ENCODE peak calls at places on chromosomes 5 and 9, in seven cellular contexts. K is EL; U is Calu3; V is CD8-positive, alpha-beta memory T cell; Z is CD8-positive, alpha-beta T cell; E is T1000; B is tibial nerve. F is an unnamed sample.

GRCh38 chr5:2022436-2022835 is 139.7 kb upstream of the IRX4 start:
- DNase-seq in V (no peak), E (no peak), B (no peak), Z (no peak), U (no peak), K (no peak), F (no peak)

GRCh38 chr9:132584616-132585560 is 2.5 kb downstream of the BARHL1 start:
- DNase-seq in E (no peak), Z (no peak), B (no peak), V (no peak), U (no peak), K (peak), F (no peak)

GRCh38 chr9:15696979-15697378 is 144.1 kb downstream of the CCDC171 start:
- DNase-seq in K (peak), E (no peak), B (no peak), V (no peak), U (no peak), Z (no peak), F (no peak)

GRCh38 chr9:18122156-18122555 is 351.8 kb upstream of the ADAMTSL1 start:
- DNase-seq in K (peak), E (no peak), V (no peak), U (no peak), B (no peak), Z (no peak), F (no peak)

GRCh38 chr5:42855386-42855785 is 43.7 kb upstream of the SELENOP start:
- DNase-seq in V (no peak), E (no peak), U (no peak), Z (no peak), K (no peak), B (no peak), F (no peak)

GRCh38 chr9:95528908-95529502 is 12.2 kb upstream of the PTCH1 start:
- DNase-seq in Z (no peak), E (no peak), V (no peak), U (no peak), K (no peak), B (no peak), F (no peak)

GRCh38 chr5:55982957-55983381 is 11.8 kb downstream of the IL6ST start:
- DNase-seq in K (no peak), U (no peak), B (no peak), V (peak), Z (no peak), E (no peak), F (no peak)

GRCh38 chr5:80780024-80780423 is 125.2 kb upstream of the DHFR start:
- DNase-seq in E (no peak), Z (no peak), V (no peak), U (no peak), B (no peak), K (no peak), F (no peak)

GRCh38 chr5:130529716-130530485 is 625.6 kb downstream of the CHSY3 start:
- DNase-seq in U (peak), Z (no peak), E (no peak), K (no peak), V (no peak), B (no peak), F (no peak)

GRCh38 chr5:143261748-143262392 is 141.6 kb downstream of the NR3C1 start:
- DNase-seq in U (no peak), E (no peak), K (peak), Z (no peak), V (no peak), B (no peak), F (no peak)

GRCh38 chr5:151063136-151063544 is 17.7 kb downstream of the TNIP1 start:
- DNase-seq in E (peak), U (no peak), B (peak), K (peak), Z (no peak), V (no peak), F (no peak)

GRCh38 chr5:98498028-98498427 is 275.4 kb upstream of the RGMB start:
- DNase-seq in K (no peak), V (no peak), Z (no peak), U (no peak), B (no peak), E (no peak), F (no peak)

GRCh38 chr9:99040911-99041582 is 63.9 kb upstream of the TGFBR1 start:
- DNase-seq in E (peak), U (no peak), Z (no peak), K (peak), B (no peak), V (no peak), F (no peak)

GRCh38 chr5:41869150-41869738 is 981 bp downstream of the OXCT1 start:
- DNase-seq in U (no peak), Z (no peak), E (no peak), V (no peak), K (peak), B (peak), F (no peak)

GRCh38 chr9:103661663-103662062 is 432.4 kb upstream of the SMC2 start:
- DNase-seq in U (no peak), E (no peak), Z (no peak), B (no peak), V (no peak), K (no peak), F (no peak)

GRCh38 chr9:124880501-124880900 is 18.6 kb downstream of the ARPC5L start:
- DNase-seq in V (no peak), U (no peak), B (no peak), E (no peak), K (no peak), Z (no peak), F (no peak)

GRCh38 chr9:126989847-126990821 is 75.6 kb downstream of the RALGPS1 start:
- DNase-seq in Z (no peak), B (peak), V (no peak), K (no peak), U (no peak), E (no peak), F (no peak)

GRCh38 chr5:7576023-7576715 is 180.2 kb downstream of the ADCY2 start:
- DNase-seq in B (no peak), V (no peak), U (no peak), K (no peak), E (no peak), Z (no peak), F (no peak)

GRCh38 chr5:21817668-21818419 is 1035.3 kb downstream of the CDH12 start:
- DNase-seq in E (no peak), K (no peak), B (no peak), V (no peak), U (no peak), Z (no peak), F (no peak)

GRCh38 chr9:136321561-136321960 is 5.8 kb upstream of the GPSM1 start:
- DNase-seq in K (no peak), V (no peak), E (no peak), Z (no peak), U (no peak), B (no peak), F (no peak)

GRCh38 chr9:137658778-137659177 is 40.0 kb downstream of the EHMT1 start:
- DNase-seq in B (no peak), Z (no peak), U (no peak), K (no peak), V (no peak), E (no peak), F (no peak)

GRCh38 chr9:121721770-121722169 is 70.3 kb downstream of the DAB2IP start:
- DNase-seq in B (no peak), V (no peak), U (no peak), K (no peak), Z (no peak), E (no peak), F (no peak)

GRCh38 chr9:131025953-131026858 is 17.2 kb downstream of the LAMC3 start:
- DNase-seq in U (no peak), B (no peak), K (no peak), E (no peak), V (no peak), Z (no peak), F (no peak)

GRCh38 chr9:106704056-106704625 is 158.8 kb upstream of the ZNF462 start:
- DNase-seq in U (no peak), K (no peak), E (no peak), B (no peak), V (no peak), Z (no peak), F (no peak)

GRCh38 chr9:87119328-87119881 is 172.1 kb upstream of the GAS1 start:
- DNase-seq in U (no peak), E (peak), V (no peak), K (peak), Z (no peak), B (no peak), F (no peak)

GRCh38 chr5:14663734-14664269 is 716 bp upstream of the OTULIN start:
- DNase-seq in K (peak), E (no peak), B (peak), Z (no peak), V (no peak), U (no peak), F (no peak)

GRCh38 chr5:6737043-6737941 is 24.1 kb downstream of the TENT4A start:
- DNase-seq in V (no peak), E (no peak), Z (no peak), B (no peak), K (no peak), U (no peak), F (no peak)

GRCh38 chr5:159435855-159436254 is 105.6 kb upstream of the IL12B start:
- DNase-seq in U (no peak), K (no peak), E (no peak), V (no peak), B (no peak), Z (no peak), F (no peak)

GRCh38 chr5:334903-335739 is 13.6 kb downstream of the AHRR start:
- DNase-seq in K (no peak), U (no peak), V (no peak), B (no peak), E (no peak), Z (no peak), F (no peak)

GRCh38 chr9:127968046-127968445 is 12.7 kb downstream of the EEIG1 start:
- DNase-seq in B (no peak), Z (no peak), E (no peak), K (peak), V (no peak), U (peak), F (no peak)

GRCh38 chr9:98610196-98610595 is 98.5 kb downstream of the GABBR2 start:
- DNase-seq in U (no peak), K (no peak), V (no peak), Z (no peak), B (no peak), E (no peak), F (no peak)

GRCh38 chr5:66222455-66222854 is 78.4 kb downstream of the SREK1 start:
- DNase-seq in B (no peak), Z (no peak), V (no peak), U (no peak), E (no peak), K (no peak), F (no peak)

GRCh38 chr5:10056228-10056760 is 193.4 kb downstream of the ATPSCKMT start:
- DNase-seq in E (no peak), B (no peak), K (no peak), Z (no peak), V (no peak), U (no peak), F (no peak)

GRCh38 chr9:38001430-38001829 is 67.6 kb downstream of the SHB start:
- DNase-seq in V (no peak), K (no peak), Z (no peak), B (no peak), E (no peak), U (no peak), F (no peak)

GRCh38 chr9:12735669-12736068 is 39.2 kb upstream of the LURAP1L start:
- DNase-seq in U (no peak), B (no peak), K (no peak), Z (no peak), V (no peak), E (no peak), F (no peak)

F was measured in effector memory CD4-positive, alpha-beta T cell.